ENCODE peak calls at places on chromosomes 16 and 17, in six cellular contexts. One of them, this sample, is unnamed.

GRCh38 chr17:18992454-18993130 is 12.0 kb downstream of the FAM83G start:
- DNase-seq in Caco-2: no peak
- DNase-seq in GM23338: no peak
- DNase-seq in CD8-positive, alpha-beta T cell: peak; percentile 78
- DNase-seq in mucosa of descending colon: peak; percentile 48
- DNase-seq in HFF-Myc: no peak
- DNase-seq in this sample: no peak

GRCh38 chr16:83441523-83441922 is 366.3 kb upstream of the HSBP1 start:
- DNase-seq in Caco-2: no peak
- DNase-seq in GM23338: no peak
- DNase-seq in CD8-positive, alpha-beta T cell: no peak
- DNase-seq in mucosa of descending colon: no peak
- DNase-seq in HFF-Myc: no peak
- DNase-seq in this sample: no peak

GRCh38 chr17:4537451-4538235 is 17.5 kb downstream of the MYBBP1A start:
- DNase-seq in Caco-2: no peak
- DNase-seq in GM23338: no peak
- DNase-seq in CD8-positive, alpha-beta T cell: no peak
- DNase-seq in mucosa of descending colon: no peak
- DNase-seq in HFF-Myc: no peak
- DNase-seq in this sample: no peak

GRCh38 chr17:71649986-71650385 is 470.8 kb upstream of the SOX9 start:
- DNase-seq in Caco-2: no peak
- DNase-seq in GM23338: no peak
- DNase-seq in CD8-positive, alpha-beta T cell: no peak
- DNase-seq in mucosa of descending colon: no peak
- DNase-seq in HFF-Myc: no peak
- DNase-seq in this sample: no peak

GRCh38 chr16:31329671-31330552 is 25.1 kb upstream of the ITGAX start:
- DNase-seq in Caco-2: no peak
- DNase-seq in GM23338: peak; percentile 41
- DNase-seq in CD8-positive, alpha-beta T cell: no peak
- DNase-seq in mucosa of descending colon: no peak
- DNase-seq in HFF-Myc: no peak
- DNase-seq in this sample: no peak

GRCh38 chr17:10139560-10139959 is 58.8 kb downstream of the GAS7 start:
- DNase-seq in Caco-2: no peak
- DNase-seq in GM23338: no peak
- DNase-seq in CD8-positive, alpha-beta T cell: no peak
- DNase-seq in mucosa of descending colon: no peak
- DNase-seq in HFF-Myc: no peak
- DNase-seq in this sample: no peak

GRCh38 chr17:48613862-48614694 is 1.0 kb downstream of the HOXB8 start:
- DNase-seq in Caco-2: no peak
- DNase-seq in GM23338: peak; percentile 60
- DNase-seq in CD8-positive, alpha-beta T cell: peak; percentile 30
- DNase-seq in mucosa of descending colon: peak; percentile 65
- DNase-seq in HFF-Myc: no peak
- DNase-seq in this sample: no peak

GRCh38 chr17:28643979-28644781 is 778 bp downstream of the BLTP2 start:
- DNase-seq in Caco-2: peak; percentile 68
- DNase-seq in GM23338: peak; percentile 79
- DNase-seq in CD8-positive, alpha-beta T cell: no peak
- DNase-seq in mucosa of descending colon: peak; percentile 58
- DNase-seq in HFF-Myc: no peak
- DNase-seq in this sample: no peak

GRCh38 chr16:31467858-31468257 is 4.1 kb upstream of the TGFB1I1 start:
- DNase-seq in Caco-2: no peak
- DNase-seq in GM23338: no peak
- DNase-seq in CD8-positive, alpha-beta T cell: no peak
- DNase-seq in mucosa of descending colon: no peak
- DNase-seq in HFF-Myc: no peak
- DNase-seq in this sample: no peak

GRCh38 chr16:82949016-82949415 is 322.2 kb downstream of the CDH13 start:
- DNase-seq in Caco-2: no peak
- DNase-seq in GM23338: no peak
- DNase-seq in CD8-positive, alpha-beta T cell: no peak
- DNase-seq in mucosa of descending colon: no peak
- DNase-seq in HFF-Myc: no peak
- DNase-seq in this sample: no peak

GRCh38 chr16:80899804-80900592 is 95.6 kb upstream of the CDYL2 start:
- DNase-seq in Caco-2: no peak
- DNase-seq in GM23338: no peak
- DNase-seq in CD8-positive, alpha-beta T cell: no peak
- DNase-seq in mucosa of descending colon: peak; percentile 72
- DNase-seq in HFF-Myc: peak; percentile 11
- DNase-seq in this sample: no peak

GRCh38 chr17:4364622-4365041 is 1.8 kb downstream of the UBE2G1 start:
- DNase-seq in Caco-2: no peak
- DNase-seq in GM23338: no peak
- DNase-seq in CD8-positive, alpha-beta T cell: no peak
- DNase-seq in mucosa of descending colon: peak; percentile 46
- DNase-seq in HFF-Myc: no peak
- DNase-seq in this sample: no peak

GRCh38 chr17:8838551-8839095 is 28.9 kb downstream of the PIK3R6 start:
- DNase-seq in Caco-2: no peak
- DNase-seq in GM23338: no peak
- DNase-seq in CD8-positive, alpha-beta T cell: no peak
- DNase-seq in mucosa of descending colon: no peak
- DNase-seq in HFF-Myc: no peak
- DNase-seq in this sample: no peak

GRCh38 chr16:19382887-19383816 is 34.5 kb upstream of the TMC5 start:
- DNase-seq in Caco-2: no peak
- DNase-seq in GM23338: no peak
- DNase-seq in CD8-positive, alpha-beta T cell: no peak
- DNase-seq in mucosa of descending colon: no peak
- DNase-seq in HFF-Myc: no peak
- DNase-seq in this sample: no peak

GRCh38 chr16:76459111-76459510 is 181.9 kb downstream of the CNTNAP4 start:
- DNase-seq in Caco-2: no peak
- DNase-seq in GM23338: no peak
- DNase-seq in CD8-positive, alpha-beta T cell: no peak
- DNase-seq in mucosa of descending colon: no peak
- DNase-seq in HFF-Myc: no peak
- DNase-seq in this sample: no peak

GRCh38 chr17:50144845-50145531 is 5.5 kb downstream of the PPP1R9B start:
- DNase-seq in Caco-2: no peak
- DNase-seq in GM23338: no peak
- DNase-seq in CD8-positive, alpha-beta T cell: no peak
- DNase-seq in mucosa of descending colon: no peak
- DNase-seq in HFF-Myc: no peak
- DNase-seq in this sample: no peak

GRCh38 chr16:52439171-52439701 is 107.7 kb downstream of the TOX3 start:
- DNase-seq in Caco-2: no peak
- DNase-seq in GM23338: no peak
- DNase-seq in CD8-positive, alpha-beta T cell: no peak
- DNase-seq in mucosa of descending colon: no peak
- DNase-seq in HFF-Myc: no peak
- DNase-seq in this sample: no peak

GRCh38 chr17:13825526-13826040 is 223.9 kb upstream of the HS3ST3A1 start:
- DNase-seq in Caco-2: no peak
- DNase-seq in GM23338: no peak
- DNase-seq in CD8-positive, alpha-beta T cell: no peak
- DNase-seq in mucosa of descending colon: no peak
- DNase-seq in HFF-Myc: no peak
- DNase-seq in this sample: no peak

GRCh38 chr17:31583795-31584340 is 192.4 kb downstream of the RAB11FIP4 start:
- DNase-seq in Caco-2: no peak
- DNase-seq in GM23338: no peak
- DNase-seq in CD8-positive, alpha-beta T cell: no peak
- DNase-seq in mucosa of descending colon: no peak
- DNase-seq in HFF-Myc: no peak
- DNase-seq in this sample: no peak

GRCh38 chr16:31129568-31130335 is 5.8 kb downstream of the PRSS8 start:
- DNase-seq in Caco-2: no peak
- DNase-seq in GM23338: no peak
- DNase-seq in CD8-positive, alpha-beta T cell: no peak
- DNase-seq in mucosa of descending colon: peak; percentile 70
- DNase-seq in HFF-Myc: no peak
- DNase-seq in this sample: no peak

GRCh38 chr17:76791053-76791980 is 53.4 kb downstream of the MFSD11 start:
- DNase-seq in Caco-2: no peak
- DNase-seq in GM23338: no peak
- DNase-seq in CD8-positive, alpha-beta T cell: peak; percentile 68
- DNase-seq in mucosa of descending colon: peak; percentile 46
- DNase-seq in HFF-Myc: no peak
- DNase-seq in this sample: no peak
- H3K4me3 ChIP-seq in Caco-2: no peak overlapping the region
- H3K4me3 ChIP-seq in GM23338: no peak overlapping the region
- H3K4me3 ChIP-seq in CD8-positive, alpha-beta T cell: no peak overlapping the region
- H3K4me3 ChIP-seq in mucosa of descending colon: no peak overlapping the region
- H3K4me3 ChIP-seq in HFF-Myc: peak overlapping the region; percentile 9
- H3K4me3 ChIP-seq in this sample: no peak overlapping the region

DNA sequence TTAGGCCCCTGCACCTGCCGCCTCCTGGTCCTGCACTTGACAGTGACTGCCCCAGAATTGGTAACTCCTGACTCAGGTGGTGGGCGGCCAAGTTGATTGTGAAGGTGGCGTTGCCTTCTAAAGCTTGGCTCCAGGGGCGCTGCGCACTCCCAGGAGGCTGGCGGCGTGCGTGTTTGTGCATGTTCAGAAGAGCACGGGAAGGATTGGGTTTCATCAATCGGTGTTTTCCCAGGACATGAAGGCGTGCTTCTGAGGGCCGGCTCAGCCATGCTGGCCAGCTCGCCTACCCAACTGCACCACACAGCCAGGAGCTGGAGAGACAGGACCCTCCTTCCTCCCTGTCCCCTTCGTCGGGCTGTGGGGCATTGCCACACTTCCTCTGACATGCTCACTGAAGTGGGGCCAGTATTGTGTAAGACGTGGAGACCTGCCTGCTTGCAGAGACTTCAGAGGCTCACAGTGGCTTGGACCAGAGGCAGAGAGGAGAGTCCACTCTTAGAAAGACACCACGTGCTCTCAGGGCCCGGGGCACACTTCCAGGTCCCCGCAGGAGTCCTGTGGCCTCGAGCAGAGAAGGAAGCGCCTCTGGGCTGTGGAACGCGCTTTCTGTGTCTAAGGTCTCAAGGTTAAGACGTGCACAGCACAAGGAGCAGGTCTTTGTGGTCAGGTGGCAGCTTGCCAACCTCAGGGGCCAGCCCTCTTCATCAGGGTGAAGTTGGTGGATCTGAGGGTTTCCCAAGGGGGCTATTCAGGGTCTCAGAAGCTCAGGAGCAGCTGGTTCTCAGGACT is 2.8 kb downstream of the RAB40C start:
- DNase-seq in Caco-2: peak; percentile 48
- DNase-seq in GM23338: no peak
- DNase-seq in CD8-positive, alpha-beta T cell: no peak
- DNase-seq in mucosa of descending colon: peak; percentile 70
- DNase-seq in HFF-Myc: no peak
- DNase-seq in this sample: no peak
- TF ChIP-seq CTCF in Caco-2: no peak
- TF ChIP-seq CTCF in GM23338: no peak
- TF ChIP-seq CTCF in CD8-positive, alpha-beta T cell: no peak
- TF ChIP-seq CTCF in mucosa of descending colon: no peak
- TF ChIP-seq CTCF in HFF-Myc: no peak
- TF ChIP-seq CTCF in this sample: peak; percentile 74

DNA sequence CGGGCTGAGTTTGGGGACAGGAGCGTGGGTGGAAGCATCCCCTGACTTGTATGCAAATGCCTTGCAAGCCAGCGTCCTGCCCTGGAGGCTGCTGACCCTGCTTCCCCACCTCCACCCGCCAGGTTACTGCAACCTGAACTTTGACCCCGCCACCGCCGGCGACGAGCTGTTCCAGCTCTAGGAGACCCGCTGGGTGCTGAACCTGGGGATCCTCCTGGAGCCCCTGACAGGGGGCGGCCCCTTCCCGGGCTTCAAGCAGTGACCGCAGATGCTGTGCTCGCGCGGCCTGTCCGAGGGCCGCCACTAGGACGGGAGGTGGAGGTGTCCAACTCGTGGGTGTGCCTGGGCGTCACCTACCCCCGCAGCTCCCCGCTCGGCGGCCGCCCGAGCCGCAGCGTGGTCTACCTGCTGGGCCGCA is 10.7 kb upstream of the SLC16A5 start:
- DNase-seq in Caco-2: peak; percentile 94
- DNase-seq in GM23338: peak; percentile 69
- DNase-seq in CD8-positive, alpha-beta T cell: no peak
- DNase-seq in mucosa of descending colon: peak; percentile 83
- DNase-seq in HFF-Myc: no peak
- DNase-seq in this sample: no peak
- H3K4me3 ChIP-seq in Caco-2: peak overlapping the region; percentile 54
- H3K4me3 ChIP-seq in GM23338: peak overlapping the region; percentile 63
- H3K4me3 ChIP-seq in CD8-positive, alpha-beta T cell: peak overlapping the region; percentile 43
- H3K4me3 ChIP-seq in mucosa of descending colon: no peak overlapping the region
- H3K4me3 ChIP-seq in HFF-Myc: no peak overlapping the region
- H3K4me3 ChIP-seq in this sample: peak overlapping the region; percentile 47

GRCh38 chr16:57610611-57611010 is 17.8 kb upstream of the ADGRG1 start:
- DNase-seq in Caco-2: no peak
- DNase-seq in GM23338: no peak
- DNase-seq in CD8-positive, alpha-beta T cell: no peak
- DNase-seq in mucosa of descending colon: no peak
- DNase-seq in HFF-Myc: no peak
- DNase-seq in this sample: no peak

GRCh38 chr16:57611184-57611583 is 17.2 kb upstream of the ADGRG1 start:
- DNase-seq in Caco-2: no peak
- DNase-seq in GM23338: no peak
- DNase-seq in CD8-positive, alpha-beta T cell: no peak
- DNase-seq in mucosa of descending colon: no peak
- DNase-seq in HFF-Myc: no peak
- DNase-seq in this sample: no peak

GRCh38 chr16:57608462-57609113 is 19.8 kb upstream of the ADGRG1 start:
- DNase-seq in Caco-2: no peak
- DNase-seq in GM23338: no peak
- DNase-seq in CD8-positive, alpha-beta T cell: no peak
- DNase-seq in mucosa of descending colon: no peak
- DNase-seq in HFF-Myc: no peak
- DNase-seq in this sample: no peak

GRCh38 chr16:57607676-57608461 is 20.6 kb upstream of the ADGRG1 start:
- DNase-seq in Caco-2: no peak
- DNase-seq in GM23338: no peak
- DNase-seq in CD8-positive, alpha-beta T cell: no peak
- DNase-seq in mucosa of descending colon: no peak
- DNase-seq in HFF-Myc: no peak
- DNase-seq in this sample: no peak

DNA sequence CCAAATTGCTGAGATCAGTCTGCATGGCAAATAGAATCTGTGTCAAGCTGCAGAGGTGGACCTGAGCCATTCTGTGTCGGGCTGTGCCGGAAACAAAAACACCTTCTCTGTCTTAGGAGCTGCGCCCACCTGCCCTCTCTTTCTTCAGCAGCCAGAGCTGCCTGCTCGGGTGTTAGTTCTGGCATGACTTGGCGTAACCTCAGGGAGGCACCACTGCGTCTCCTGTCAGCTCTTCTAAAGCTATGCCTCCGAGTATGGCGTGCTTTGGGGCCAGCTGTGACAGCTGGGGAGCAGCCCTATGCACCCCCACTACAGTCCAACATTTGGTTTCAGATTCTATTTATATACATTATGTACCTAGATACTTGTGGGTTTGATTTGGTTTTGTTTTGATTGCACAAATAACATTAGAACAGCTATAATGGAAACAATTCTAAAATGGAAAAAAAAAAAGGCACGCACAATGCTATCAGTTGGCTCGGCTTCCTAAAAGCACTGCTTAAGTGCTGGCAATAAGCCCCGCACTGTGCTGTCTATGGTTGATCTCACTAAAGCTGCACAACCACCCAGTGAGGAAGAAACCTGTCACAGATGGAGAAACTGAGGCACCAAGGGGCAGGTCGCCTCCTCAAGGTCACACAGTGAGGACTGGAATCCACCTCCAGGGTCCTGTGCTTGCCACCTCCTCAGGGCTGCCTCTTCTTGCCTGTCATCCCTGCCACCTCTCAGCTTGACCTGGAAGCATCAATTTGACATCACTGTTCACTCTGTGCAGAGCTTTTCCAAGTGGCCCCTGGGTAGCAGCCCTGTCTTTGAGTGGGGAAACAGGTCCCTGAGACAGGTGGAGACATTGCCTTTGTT is 18.7 kb upstream of the ADGRG1 start:
- DNase-seq in Caco-2: no peak
- DNase-seq in GM23338: no peak
- DNase-seq in CD8-positive, alpha-beta T cell: peak; percentile 75
- DNase-seq in mucosa of descending colon: peak; percentile 52
- DNase-seq in HFF-Myc: no peak
- DNase-seq in this sample: no peak
- TF ChIP-seq CTCF in Caco-2: no peak
- TF ChIP-seq CTCF in GM23338: no peak
- TF ChIP-seq CTCF in CD8-positive, alpha-beta T cell: peak; percentile 39
- TF ChIP-seq CTCF in mucosa of descending colon: no peak
- TF ChIP-seq CTCF in HFF-Myc: no peak
- TF ChIP-seq CTCF in this sample: no peak